ENCODE peak calls at places on chromosomes 2 and 18, in four cellular contexts. One of them, this sample, is unnamed.

GRCh38 chr2:231034291-231034882 is 2.9 kb upstream of the C2orf72 start:
- DNase-seq in fibroblast of the conjunctiva: no peak
- DNase-seq in stimulated activated naive CD8-positive, alpha-beta T cell treated with anti-CD3 and anti-CD28 coated beads, Interleukin-15, Interleukin-2, amounts not matched to agents 100 U/mL and 50 U/mL, for 24 hours: no peak
- DNase-seq in mesenteric fat pad: no peak
- DNase-seq in this sample: no peak

GRCh38 chr2:80050246-80050645 is 254.3 kb downstream of the LRRTM1 start:
- DNase-seq in stimulated activated naive CD8-positive, alpha-beta T cell treated with anti-CD3 and anti-CD28 coated beads, Interleukin-15, Interleukin-2, amounts not matched to agents 100 U/mL and 50 U/mL, for 24 hours: no peak
- DNase-seq in mesenteric fat pad: no peak
- DNase-seq in fibroblast of the conjunctiva: no peak
- DNase-seq in this sample: no peak

GRCh38 chr2:3143602-3144001 is 234.0 kb downstream of the EIPR1 start:
- DNase-seq in stimulated activated naive CD8-positive, alpha-beta T cell treated with anti-CD3 and anti-CD28 coated beads, Interleukin-15, Interleukin-2, amounts not matched to agents 100 U/mL and 50 U/mL, for 24 hours: no peak
- DNase-seq in mesenteric fat pad: no peak
- DNase-seq in fibroblast of the conjunctiva: no peak
- DNase-seq in this sample: no peak

GRCh38 chr18:77866309-77866708 is 616.7 kb downstream of the GALR1 start:
- DNase-seq in mesenteric fat pad: no peak
- DNase-seq in fibroblast of the conjunctiva: no peak
- DNase-seq in stimulated activated naive CD8-positive, alpha-beta T cell treated with anti-CD3 and anti-CD28 coated beads, Interleukin-15, Interleukin-2, amounts not matched to agents 100 U/mL and 50 U/mL, for 24 hours: no peak
- DNase-seq in this sample: no peak

GRCh38 chr2:27720004-27720551 is 51.4 kb upstream of the MRPL33 start:
- DNase-seq in mesenteric fat pad: peak; percentile 88
- DNase-seq in fibroblast of the conjunctiva: peak; percentile 87
- DNase-seq in stimulated activated naive CD8-positive, alpha-beta T cell treated with anti-CD3 and anti-CD28 coated beads, Interleukin-15, Interleukin-2, amounts not matched to agents 100 U/mL and 50 U/mL, for 24 hours: peak; percentile 66
- DNase-seq in this sample: peak; percentile 42

GRCh38 chr2:241804326-241805276 is 4.4 kb upstream of the NEU4 start:
- DNase-seq in mesenteric fat pad: peak; percentile 88
- DNase-seq in fibroblast of the conjunctiva: no peak
- DNase-seq in stimulated activated naive CD8-positive, alpha-beta T cell treated with anti-CD3 and anti-CD28 coated beads, Interleukin-15, Interleukin-2, amounts not matched to agents 100 U/mL and 50 U/mL, for 24 hours: peak; percentile 43
- DNase-seq in this sample: no peak

GRCh38 chr18:79481041-79481790 is 85.5 kb downstream of the NFATC1 start:
- DNase-seq in fibroblast of the conjunctiva: no peak
- DNase-seq in mesenteric fat pad: no peak
- DNase-seq in stimulated activated naive CD8-positive, alpha-beta T cell treated with anti-CD3 and anti-CD28 coated beads, Interleukin-15, Interleukin-2, amounts not matched to agents 100 U/mL and 50 U/mL, for 24 hours: no peak
- DNase-seq in this sample: no peak

GRCh38 chr2:171345971-171346722 is 87.6 kb downstream of the METTL8 start:
- DNase-seq in fibroblast of the conjunctiva: no peak
- DNase-seq in mesenteric fat pad: no peak
- DNase-seq in stimulated activated naive CD8-positive, alpha-beta T cell treated with anti-CD3 and anti-CD28 coated beads, Interleukin-15, Interleukin-2, amounts not matched to agents 100 U/mL and 50 U/mL, for 24 hours: no peak
- DNase-seq in this sample: no peak

GRCh38 chr18:62678847-62679535 is 36.4 kb upstream of the PHLPP1 start:
- DNase-seq in stimulated activated naive CD8-positive, alpha-beta T cell treated with anti-CD3 and anti-CD28 coated beads, Interleukin-15, Interleukin-2, amounts not matched to agents 100 U/mL and 50 U/mL, for 24 hours: no peak
- DNase-seq in fibroblast of the conjunctiva: no peak
- DNase-seq in mesenteric fat pad: peak; percentile 12
- DNase-seq in this sample: no peak

GRCh38 chr2:240712121-240712520 is 20.5 kb downstream of the AQP12A start:
- DNase-seq in fibroblast of the conjunctiva: no peak
- DNase-seq in stimulated activated naive CD8-positive, alpha-beta T cell treated with anti-CD3 and anti-CD28 coated beads, Interleukin-15, Interleukin-2, amounts not matched to agents 100 U/mL and 50 U/mL, for 24 hours: no peak
- DNase-seq in mesenteric fat pad: no peak
- DNase-seq in this sample: no peak

GRCh38 chr2:113940891-113941290 is 51.0 kb downstream of the ACTR3 start:
- DNase-seq in fibroblast of the conjunctiva: no peak
- DNase-seq in mesenteric fat pad: no peak
- DNase-seq in stimulated activated naive CD8-positive, alpha-beta T cell treated with anti-CD3 and anti-CD28 coated beads, Interleukin-15, Interleukin-2, amounts not matched to agents 100 U/mL and 50 U/mL, for 24 hours: no peak
- DNase-seq in this sample: no peak

GRCh38 chr2:113891265-113891959 is 1.5 kb downstream of the ACTR3 start:
- DNase-seq in mesenteric fat pad: no peak
- DNase-seq in fibroblast of the conjunctiva: no peak
- DNase-seq in stimulated activated naive CD8-positive, alpha-beta T cell treated with anti-CD3 and anti-CD28 coated beads, Interleukin-15, Interleukin-2, amounts not matched to agents 100 U/mL and 50 U/mL, for 24 hours: no peak
- DNase-seq in this sample: no peak

GRCh38 chr18:45838302-45839070 is 13.0 kb downstream of the SIGLEC15 start:
- DNase-seq in fibroblast of the conjunctiva: no peak
- DNase-seq in stimulated activated naive CD8-positive, alpha-beta T cell treated with anti-CD3 and anti-CD28 coated beads, Interleukin-15, Interleukin-2, amounts not matched to agents 100 U/mL and 50 U/mL, for 24 hours: no peak
- DNase-seq in mesenteric fat pad: peak; percentile 91
- DNase-seq in this sample: no peak

GRCh38 chr18:69954719-69955118 is 7.0 kb upstream of the CD226 start:
- DNase-seq in stimulated activated naive CD8-positive, alpha-beta T cell treated with anti-CD3 and anti-CD28 coated beads, Interleukin-15, Interleukin-2, amounts not matched to agents 100 U/mL and 50 U/mL, for 24 hours: no peak
- DNase-seq in fibroblast of the conjunctiva: no peak
- DNase-seq in mesenteric fat pad: no peak
- DNase-seq in this sample: no peak

GRCh38 chr18:66558773-66559172 is 45.1 kb downstream of the CDH19 start:
- DNase-seq in mesenteric fat pad: no peak
- DNase-seq in fibroblast of the conjunctiva: no peak
- DNase-seq in stimulated activated naive CD8-positive, alpha-beta T cell treated with anti-CD3 and anti-CD28 coated beads, Interleukin-15, Interleukin-2, amounts not matched to agents 100 U/mL and 50 U/mL, for 24 hours: no peak
- DNase-seq in this sample: no peak

GRCh38 chr2:191622374-191623320 is 55.3 kb upstream of the NABP1 start:
- DNase-seq in stimulated activated naive CD8-positive, alpha-beta T cell treated with anti-CD3 and anti-CD28 coated beads, Interleukin-15, Interleukin-2, amounts not matched to agents 100 U/mL and 50 U/mL, for 24 hours: no peak
- DNase-seq in mesenteric fat pad: no peak
- DNase-seq in fibroblast of the conjunctiva: no peak
- DNase-seq in this sample: no peak

GRCh38 chr2:184875911-184876310 is 277.6 kb downstream of the ZNF804A start:
- DNase-seq in mesenteric fat pad: no peak
- DNase-seq in fibroblast of the conjunctiva: no peak
- DNase-seq in stimulated activated naive CD8-positive, alpha-beta T cell treated with anti-CD3 and anti-CD28 coated beads, Interleukin-15, Interleukin-2, amounts not matched to agents 100 U/mL and 50 U/mL, for 24 hours: no peak
- DNase-seq in this sample: no peak

GRCh38 chr2:219178377-219179175 is 501 bp downstream of the RETREG2 start:
- DNase-seq in mesenteric fat pad: no peak
- DNase-seq in stimulated activated naive CD8-positive, alpha-beta T cell treated with anti-CD3 and anti-CD28 coated beads, Interleukin-15, Interleukin-2, amounts not matched to agents 100 U/mL and 50 U/mL, for 24 hours: peak; percentile 58
- DNase-seq in fibroblast of the conjunctiva: no peak
- DNase-seq in this sample: peak; percentile 26

GRCh38 chr2:143121957-143122356 is 7.3 kb upstream of the ARHGAP15 start:
- DNase-seq in stimulated activated naive CD8-positive, alpha-beta T cell treated with anti-CD3 and anti-CD28 coated beads, Interleukin-15, Interleukin-2, amounts not matched to agents 100 U/mL and 50 U/mL, for 24 hours: no peak
- DNase-seq in fibroblast of the conjunctiva: no peak
- DNase-seq in mesenteric fat pad: no peak
- DNase-seq in this sample: no peak

GRCh38 chr2:176830362-176830761 is 382.2 kb upstream of the HNRNPA3 start:
- DNase-seq in fibroblast of the conjunctiva: no peak
- DNase-seq in stimulated activated naive CD8-positive, alpha-beta T cell treated with anti-CD3 and anti-CD28 coated beads, Interleukin-15, Interleukin-2, amounts not matched to agents 100 U/mL and 50 U/mL, for 24 hours: no peak
- DNase-seq in mesenteric fat pad: no peak
- DNase-seq in this sample: no peak

GRCh38 chr2:14577843-14578242 is 54.7 kb upstream of the LRATD1 start:
- DNase-seq in fibroblast of the conjunctiva: no peak
- DNase-seq in mesenteric fat pad: no peak
- DNase-seq in stimulated activated naive CD8-positive, alpha-beta T cell treated with anti-CD3 and anti-CD28 coated beads, Interleukin-15, Interleukin-2, amounts not matched to agents 100 U/mL and 50 U/mL, for 24 hours: no peak
- DNase-seq in this sample: no peak

GRCh38 chr2:160970052-160970846 is 190.0 kb upstream of the TANK start:
- DNase-seq in stimulated activated naive CD8-positive, alpha-beta T cell treated with anti-CD3 and anti-CD28 coated beads, Interleukin-15, Interleukin-2, amounts not matched to agents 100 U/mL and 50 U/mL, for 24 hours: no peak
- DNase-seq in mesenteric fat pad: no peak
- DNase-seq in fibroblast of the conjunctiva: peak; percentile 82
- DNase-seq in this sample: no peak

GRCh38 chr2:239958366-239958765 is 66.8 kb downstream of the NDUFA10 start:
- DNase-seq in stimulated activated naive CD8-positive, alpha-beta T cell treated with anti-CD3 and anti-CD28 coated beads, Interleukin-15, Interleukin-2, amounts not matched to agents 100 U/mL and 50 U/mL, for 24 hours: no peak
- DNase-seq in fibroblast of the conjunctiva: no peak
- DNase-seq in mesenteric fat pad: no peak
- DNase-seq in this sample: no peak

GRCh38 chr2:15348028-15348427 is 213.1 kb downstream of the NBAS start:
- DNase-seq in mesenteric fat pad: no peak
- DNase-seq in fibroblast of the conjunctiva: no peak
- DNase-seq in stimulated activated naive CD8-positive, alpha-beta T cell treated with anti-CD3 and anti-CD28 coated beads, Interleukin-15, Interleukin-2, amounts not matched to agents 100 U/mL and 50 U/mL, for 24 hours: no peak
- DNase-seq in this sample: no peak

GRCh38 chr2:25373269-25373981 is 31.7 kb upstream of the DNMT3A start:
- DNase-seq in stimulated activated naive CD8-positive, alpha-beta T cell treated with anti-CD3 and anti-CD28 coated beads, Interleukin-15, Interleukin-2, amounts not matched to agents 100 U/mL and 50 U/mL, for 24 hours: no peak
- DNase-seq in mesenteric fat pad: peak; percentile 76
- DNase-seq in fibroblast of the conjunctiva: no peak
- DNase-seq in this sample: no peak

GRCh38 chr18:31436825-31437224 is 10.7 kb upstream of the DSG3 start:
- DNase-seq in fibroblast of the conjunctiva: no peak
- DNase-seq in stimulated activated naive CD8-positive, alpha-beta T cell treated with anti-CD3 and anti-CD28 coated beads, Interleukin-15, Interleukin-2, amounts not matched to agents 100 U/mL and 50 U/mL, for 24 hours: no peak
- DNase-seq in mesenteric fat pad: no peak
- DNase-seq in this sample: no peak

GRCh38 chr2:110125292-110125691 is 9.7 kb upstream of the MALL start:
- DNase-seq in stimulated activated naive CD8-positive, alpha-beta T cell treated with anti-CD3 and anti-CD28 coated beads, Interleukin-15, Interleukin-2, amounts not matched to agents 100 U/mL and 50 U/mL, for 24 hours: no peak
- DNase-seq in fibroblast of the conjunctiva: no peak
- DNase-seq in mesenteric fat pad: no peak
- DNase-seq in this sample: no peak

GRCh38 chr2:72141032-72141645 is 6.5 kb downstream of the CYP26B1 start:
- DNase-seq in fibroblast of the conjunctiva: no peak
- DNase-seq in mesenteric fat pad: peak; percentile 75
- DNase-seq in stimulated activated naive CD8-positive, alpha-beta T cell treated with anti-CD3 and anti-CD28 coated beads, Interleukin-15, Interleukin-2, amounts not matched to agents 100 U/mL and 50 U/mL, for 24 hours: no peak
- DNase-seq in this sample: no peak

GRCh38 chr2:149158957-149159356 is 120.5 kb downstream of the LYPD6B start:
- DNase-seq in fibroblast of the conjunctiva: no peak
- DNase-seq in stimulated activated naive CD8-positive, alpha-beta T cell treated with anti-CD3 and anti-CD28 coated beads, Interleukin-15, Interleukin-2, amounts not matched to agents 100 U/mL and 50 U/mL, for 24 hours: no peak
- DNase-seq in mesenteric fat pad: no peak
- DNase-seq in this sample: no peak

GRCh38 chr2:226752887-226753286 is 46.7 kb downstream of the IRS1 start:
- DNase-seq in fibroblast of the conjunctiva: no peak
- DNase-seq in stimulated activated naive CD8-positive, alpha-beta T cell treated with anti-CD3 and anti-CD28 coated beads, Interleukin-15, Interleukin-2, amounts not matched to agents 100 U/mL and 50 U/mL, for 24 hours: no peak
- DNase-seq in mesenteric fat pad: no peak
- DNase-seq in this sample: no peak

GRCh38 chr2:42128731-42129486 is 40.2 kb upstream of the EML4 start:
- DNase-seq in stimulated activated naive CD8-positive, alpha-beta T cell treated with anti-CD3 and anti-CD28 coated beads, Interleukin-15, Interleukin-2, amounts not matched to agents 100 U/mL and 50 U/mL, for 24 hours: no peak
- DNase-seq in mesenteric fat pad: no peak
- DNase-seq in fibroblast of the conjunctiva: no peak
- DNase-seq in this sample: no peak

GRCh38 chr2:28325567-28326468 is 66.8 kb upstream of the FOSL2 start:
- DNase-seq in mesenteric fat pad: peak; percentile 81
- DNase-seq in stimulated activated naive CD8-positive, alpha-beta T cell treated with anti-CD3 and anti-CD28 coated beads, Interleukin-15, Interleukin-2, amounts not matched to agents 100 U/mL and 50 U/mL, for 24 hours: peak; percentile 45
- DNase-seq in fibroblast of the conjunctiva: no peak
- DNase-seq in this sample: no peak

GRCh38 chr2:62458206-62459035 is 47.6 kb downstream of the TMEM17 start:
- DNase-seq in mesenteric fat pad: no peak
- DNase-seq in fibroblast of the conjunctiva: no peak
- DNase-seq in stimulated activated naive CD8-positive, alpha-beta T cell treated with anti-CD3 and anti-CD28 coated beads, Interleukin-15, Interleukin-2, amounts not matched to agents 100 U/mL and 50 U/mL, for 24 hours: no peak
- DNase-seq in this sample: no peak

GRCh38 chr18:44682871-44683221 is 2.2 kb downstream of the SETBP1 start:
- DNase-seq in mesenteric fat pad: no peak
- DNase-seq in stimulated activated naive CD8-positive, alpha-beta T cell treated with anti-CD3 and anti-CD28 coated beads, Interleukin-15, Interleukin-2, amounts not matched to agents 100 U/mL and 50 U/mL, for 24 hours: no peak
- DNase-seq in fibroblast of the conjunctiva: no peak
- DNase-seq in this sample: no peak

GRCh38 chr2:98975611-98976010 is 39.6 kb upstream of the CRACDL start:
- DNase-seq in stimulated activated naive CD8-positive, alpha-beta T cell treated with anti-CD3 and anti-CD28 coated beads, Interleukin-15, Interleukin-2, amounts not matched to agents 100 U/mL and 50 U/mL, for 24 hours: no peak
- DNase-seq in mesenteric fat pad: no peak
- DNase-seq in fibroblast of the conjunctiva: no peak
- DNase-seq in this sample: no peak

GRCh38 chr2:104658149-104658839 is 195.6 kb upstream of the POU3F3 start:
- DNase-seq in fibroblast of the conjunctiva: peak; percentile 3
- DNase-seq in stimulated activated naive CD8-positive, alpha-beta T cell treated with anti-CD3 and anti-CD28 coated beads, Interleukin-15, Interleukin-2, amounts not matched to agents 100 U/mL and 50 U/mL, for 24 hours: no peak
- DNase-seq in mesenteric fat pad: no peak
- DNase-seq in this sample: no peak

GRCh38 chr2:140851258-140851657 is 1279.6 kb downstream of the LRP1B start:
- DNase-seq in mesenteric fat pad: no peak
- DNase-seq in stimulated activated naive CD8-positive, alpha-beta T cell treated with anti-CD3 and anti-CD28 coated beads, Interleukin-15, Interleukin-2, amounts not matched to agents 100 U/mL and 50 U/mL, for 24 hours: no peak
- DNase-seq in fibroblast of the conjunctiva: no peak
- DNase-seq in this sample: no peak

GRCh38 chr2:14358774-14359173 is 273.7 kb upstream of the LRATD1 start:
- DNase-seq in mesenteric fat pad: no peak
- DNase-seq in fibroblast of the conjunctiva: no peak
- DNase-seq in stimulated activated naive CD8-positive, alpha-beta T cell treated with anti-CD3 and anti-CD28 coated beads, Interleukin-15, Interleukin-2, amounts not matched to agents 100 U/mL and 50 U/mL, for 24 hours: no peak
- DNase-seq in this sample: no peak

GRCh38 chr2:121897335-121897970 is 142.0 kb downstream of the TSN start:
- DNase-seq in fibroblast of the conjunctiva: peak; percentile 22
- DNase-seq in mesenteric fat pad: no peak
- DNase-seq in stimulated activated naive CD8-positive, alpha-beta T cell treated with anti-CD3 and anti-CD28 coated beads, Interleukin-15, Interleukin-2, amounts not matched to agents 100 U/mL and 50 U/mL, for 24 hours: peak; percentile 20
- DNase-seq in this sample: no peak

GRCh38 chr2:237967463-237967871 is 653 bp downstream of the UBE2F start:
- DNase-seq in fibroblast of the conjunctiva: no peak
- DNase-seq in stimulated activated naive CD8-positive, alpha-beta T cell treated with anti-CD3 and anti-CD28 coated beads, Interleukin-15, Interleukin-2, amounts not matched to agents 100 U/mL and 50 U/mL, for 24 hours: peak; percentile 32
- DNase-seq in mesenteric fat pad: peak; percentile 91
- DNase-seq in this sample: peak; percentile 8

This sample was measured in activated T-helper 9 cell treated with anti-CD3 and anti-CD28 coated beads, Interleukin-2, amount 50 U/mL, for 16 hours.